ENCODE peak calls at places on chromosomes 4 and X, in six cellular contexts. M is PC-3, B is Peyer's patch, E is skeletal muscle cell, H is adipocyte, G is left ventricle myocardium inferior. Q is an unnamed sample.

GRCh38 chrX:21798677-21799219 is 40.7 kb upstream of the MBTPS2 start:
- DNase-seq in M (peak), B (no peak), E (peak), H (no peak), G (no peak), Q (no peak)

GRCh38 chr4:168815373-168816345 is 194.4 kb downstream of the CBR4 start:
- DNase-seq in M (no peak), B (no peak), E (no peak), H (peak), G (no peak), Q (no peak)

GRCh38 chrX:27008486-27008885 is 454.7 kb downstream of the PPP4R3C start:
- DNase-seq in M (no peak), B (no peak), E (no peak), H (no peak), G (no peak), Q (no peak)

GRCh38 chr4:127505203-127505602 is 127.6 kb upstream of the INTU start:
- DNase-seq in M (no peak), B (no peak), E (peak), H (peak), G (no peak), Q (no peak)

GRCh38 chr4:8725071-8725841 is 132.7 kb downstream of the CPZ start:
- DNase-seq in M (no peak), B (peak), E (no peak), H (no peak), G (no peak), Q (peak)

GRCh38 chrX:53481816-53482485 is 47.8 kb upstream of the HSD17B10 start:
- DNase-seq in M (peak), B (peak), E (no peak), H (peak), G (no peak), Q (peak)

GRCh38 chrX:19683817-19684216 is 168.5 kb upstream of the MAP3K15 start:
- DNase-seq in M (no peak), B (no peak), E (no peak), H (no peak), G (no peak), Q (no peak)

GRCh38 chr4:161767116-161767515 is 396.7 kb downstream of the FSTL5 start:
- DNase-seq in M (peak), B (no peak), E (peak), H (peak), G (no peak), Q (no peak)

GRCh38 chr4:158572608-158573007 is 50.9 kb downstream of the RXFP1 start:
- DNase-seq in M (no peak), B (no peak), E (no peak), H (no peak), G (no peak), Q (no peak)

GRCh38 chrX:31213941-31214340 is 142.1 kb upstream of the FTHL17 start:
- DNase-seq in M (peak), B (no peak), E (no peak), H (peak), G (no peak), Q (no peak)

GRCh38 chrX:47723689-47724088 is 64.7 kb upstream of the UXT start:
- DNase-seq in M (no peak), B (no peak), E (no peak), H (no peak), G (no peak), Q (no peak)

GRCh38 chrX:43949669-43950068 is 23.5 kb downstream of the NDP start:
- DNase-seq in M (peak), B (peak), E (no peak), H (peak), G (peak), Q (peak)

GRCh38 chr4:184825394-184826314 is at the start of gene ACSL1:
- DNase-seq in M (peak), B (peak), E (no peak), H (peak), G (peak), Q (peak)

GRCh38 chr4:176845636-176846035 is 52.9 kb upstream of the VEGFC start:
- DNase-seq in M (no peak), B (no peak), E (peak), H (no peak), G (no peak), Q (no peak)

GRCh38 chr4:98658287-98659105 is at the start of gene TSPAN5:
- DNase-seq in M (peak), B (peak), E (peak), H (peak), G (peak), Q (peak)

GRCh38 chr4:112817933-112818921 is 181.3 kb downstream of the LARP7 start:
- DNase-seq in M (peak), B (peak), E (peak), H (peak), G (peak), Q (peak)

GRCh38 chrX:71178908-71179307 is 34.3 kb downstream of the NLGN3 start:
- DNase-seq in M (peak), B (no peak), E (no peak), H (peak), G (no peak), Q (peak)

GRCh38 chr4:186669159-186669720 is 54.4 kb downstream of the FAT1 start:
- DNase-seq in M (peak), B (no peak), E (no peak), H (peak), G (no peak), Q (no peak)

GRCh38 chrX:143663755-143664154 is 27.9 kb upstream of the SLITRK4 start:
- DNase-seq in M (no peak), B (no peak), E (no peak), H (no peak), G (no peak), Q (no peak)

GRCh38 chr4:71296945-71297344 is 41.9 kb upstream of the SLC4A4 start:
- DNase-seq in M (no peak), B (no peak), E (no peak), H (peak), G (no peak), Q (no peak)

GRCh38 chr4:98468744-98469143 is 189.7 kb downstream of the TSPAN5 start:
- DNase-seq in M (no peak), B (no peak), E (no peak), H (no peak), G (peak), Q (no peak)

GRCh38 chr4:41142946-41143720 is 71.2 kb downstream of the APBB2 start:
- DNase-seq in M (peak), B (no peak), E (peak), H (peak), G (peak), Q (peak)

GRCh38 chr4:53592686-53593641 is 1.7 kb upstream of the LNX1 start:
- DNase-seq in M (no peak), B (peak), E (no peak), H (no peak), G (peak), Q (peak)

GRCh38 chr4:53593765-53594164 is 2.5 kb upstream of the LNX1 start:
- DNase-seq in M (no peak), B (no peak), E (no peak), H (no peak), G (no peak), Q (no peak)

GRCh38 chr4:53589511-53589910 is 1.8 kb downstream of the LNX1 start:
- DNase-seq in M (no peak), B (no peak), E (no peak), H (no peak), G (no peak), Q (no peak)

GRCh38 chr4:53591372-53591892 is at the start of gene LNX1:
- DNase-seq in M (peak), B (peak), E (no peak), H (no peak), G (no peak), Q (peak)

DNA sequence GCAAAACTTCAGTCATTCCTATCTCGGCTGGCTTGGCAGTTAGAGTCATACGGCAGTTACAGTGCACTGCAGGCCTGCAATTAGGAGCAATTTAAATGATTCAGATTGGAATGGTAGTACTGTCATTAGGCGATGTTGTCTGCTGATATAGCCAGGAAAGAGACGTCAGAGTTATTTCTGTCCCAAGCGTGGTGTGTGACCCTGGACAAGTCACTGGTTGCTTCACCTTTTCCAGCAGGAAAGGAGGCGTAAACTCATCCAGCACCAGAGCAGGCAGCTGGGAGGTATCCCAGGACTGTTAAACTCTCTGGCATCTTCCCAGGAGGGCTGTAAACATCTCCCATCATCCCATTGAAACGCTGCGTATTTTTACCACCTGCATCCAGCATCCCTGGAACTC is 842 bp upstream of the LNX1 start:
- DNase-seq in M (no peak), B (no peak), E (no peak), H (no peak), G (no peak), Q (peak)
- H3K4me3 ChIP-seq in M (peak), B (no peak), E (no peak), H (no peak), G (no peak), Q (no peak)

DNA sequence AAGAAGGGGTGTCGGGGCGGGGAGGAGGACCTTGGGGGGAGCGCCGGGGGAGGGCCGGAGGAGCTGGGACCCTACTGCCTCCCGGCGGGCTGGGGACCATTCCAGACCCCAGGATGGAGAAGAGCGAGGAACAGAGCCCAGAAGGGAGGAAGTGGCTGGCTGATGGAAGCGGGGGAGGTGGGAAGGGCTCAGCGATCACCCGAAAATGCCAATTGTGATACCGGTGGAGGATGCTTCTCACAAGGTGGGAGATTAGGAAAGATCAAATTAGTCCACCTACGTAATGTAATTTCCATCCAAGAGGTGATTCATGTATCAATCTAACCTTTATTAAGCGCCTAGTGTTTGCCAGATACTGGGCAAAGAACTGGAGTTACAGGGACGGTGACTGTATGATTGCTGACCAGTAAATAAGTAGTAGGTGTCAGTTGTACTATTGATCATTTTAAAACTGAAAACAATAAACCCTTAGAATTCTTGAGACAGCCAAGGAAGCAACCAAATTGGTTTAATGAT is 456 bp upstream of the RAI2 start:
- DNase-seq in M (no peak), B (no peak), E (no peak), H (no peak), G (no peak), Q (no peak)
- H3K4me3 ChIP-seq in M (peak), B (peak), E (no peak), H (no peak), G (peak), Q (no peak)

GRCh38 chr4:69120869-69121268 is 24.6 kb downstream of the UGT2B7 start:
- DNase-seq in M (peak), B (no peak), E (no peak), H (no peak), G (no peak), Q (no peak)

GRCh38 chr4:69126030-69126429 is 29.8 kb downstream of the UGT2B7 start:
- DNase-seq in M (no peak), B (no peak), E (peak), H (no peak), G (no peak), Q (no peak)

GRCh38 chr4:69122476-69122875 is 26.2 kb downstream of the UGT2B7 start:
- DNase-seq in M (no peak), B (no peak), E (no peak), H (no peak), G (no peak), Q (no peak)

DNA sequence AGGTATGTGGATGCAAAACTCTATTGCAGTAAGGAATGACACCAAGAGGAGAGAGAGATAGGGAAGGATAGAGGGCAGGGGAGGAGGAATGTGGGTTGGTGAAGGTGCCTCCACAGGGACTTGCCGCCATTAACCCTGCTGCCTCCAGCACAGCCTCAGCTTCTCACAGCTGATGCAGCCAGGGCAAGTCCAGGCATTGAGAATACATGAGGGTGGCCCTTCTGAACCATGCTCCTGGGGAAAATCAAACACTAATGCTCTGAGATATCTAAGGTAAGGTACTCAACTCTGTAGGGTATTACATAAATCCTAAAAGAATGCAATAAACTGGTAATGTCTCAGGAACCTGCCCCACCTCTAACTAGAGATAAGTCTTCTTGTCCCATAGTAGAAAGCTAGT is 28.7 kb downstream of the UGT2B7 start:
- DNase-seq in M (no peak), B (no peak), E (no peak), H (no peak), G (no peak), Q (no peak)
- H3K4me3 ChIP-seq in M (no peak), B (no peak), E (no peak), H (no peak), G (no peak), Q (no peak)

DNA sequence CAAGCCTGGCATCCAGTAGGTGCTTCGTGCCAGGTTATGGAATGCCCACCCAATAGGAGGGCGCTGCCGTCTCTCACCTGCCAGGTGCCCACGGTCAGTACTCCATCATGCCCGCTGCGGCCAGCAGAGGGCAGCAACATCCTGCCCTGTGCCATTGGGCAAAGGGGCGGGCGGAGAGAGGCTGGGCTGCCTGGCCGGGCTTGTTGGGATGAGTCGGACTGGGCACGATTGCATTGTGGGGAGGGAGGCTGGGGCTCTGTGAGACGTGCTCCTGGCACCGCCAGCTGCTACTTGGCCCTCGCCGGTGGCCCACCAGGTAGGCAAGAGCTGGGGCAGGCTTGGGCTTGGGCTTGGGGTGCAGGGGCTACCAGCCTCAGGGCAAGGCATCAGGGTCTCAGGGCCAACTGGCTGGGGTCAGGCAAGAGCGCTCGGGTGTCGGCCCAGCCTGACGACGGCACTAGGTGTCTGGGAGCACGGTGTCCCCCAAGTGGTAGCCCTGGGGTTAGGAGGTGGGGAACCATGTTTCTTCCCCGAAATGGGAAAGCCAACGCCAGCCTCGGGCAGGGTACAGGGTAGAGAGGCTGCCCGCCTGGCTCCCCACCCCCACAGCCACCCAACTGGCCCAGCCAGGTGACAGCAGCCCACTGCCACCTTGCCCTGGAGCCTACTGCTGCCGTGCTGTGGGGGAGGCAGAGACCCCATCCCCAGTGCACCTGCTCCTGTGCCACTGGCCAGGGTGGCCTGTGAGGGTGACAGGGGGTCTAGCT is at the start of gene PLXNB3:
- DNase-seq in M (peak), B (peak), E (peak), H (peak), G (peak), Q (peak)
- H3K4me3 ChIP-seq in M (peak), B (no peak), E (peak), H (peak), G (peak), Q (no peak)

GRCh38 chr4:153933851-153934688 is 145.2 kb upstream of the SFRP2 start:
- DNase-seq in M (no peak), B (no peak), E (no peak), H (no peak), G (no peak), Q (no peak)
- H3K4me3 ChIP-seq in M (no peak), B (no peak), E (no peak), H (peak), G (no peak), Q (no peak)

GRCh38 chrX:37757082-37757481 is 22.8 kb upstream of the CYBB start:
- DNase-seq in M (no peak), B (no peak), E (no peak), H (no peak), G (no peak), Q (no peak)

GRCh38 chrX:37754518-37754917 is 25.3 kb upstream of the CYBB start:
- DNase-seq in M (no peak), B (no peak), E (no peak), H (no peak), G (no peak), Q (no peak)

GRCh38 chrX:37752941-37753340 is 26.9 kb upstream of the CYBB start:
- DNase-seq in M (no peak), B (no peak), E (no peak), H (no peak), G (no peak), Q (no peak)

GRCh38 chrX:37755073-37755472 is 24.8 kb upstream of the CYBB start:
- DNase-seq in M (no peak), B (no peak), E (no peak), H (no peak), G (no peak), Q (peak)

GRCh38 chrX:37753384-37753783 is 26.5 kb upstream of the CYBB start:
- DNase-seq in M (no peak), B (no peak), E (no peak), H (no peak), G (no peak), Q (no peak)
- H3K4me3 ChIP-seq in M (no peak), B (no peak), E (no peak), H (no peak), G (no peak), Q (no peak)

GRCh38 chr4:163167333-163167626 is 590 bp upstream of the NAF1 start:
- DNase-seq in M (no peak), B (no peak), E (no peak), H (peak), G (no peak), Q (no peak)
- H3K4me3 ChIP-seq in M (peak), B (peak), E (peak), H (peak), G (peak), Q (peak)

GRCh38 chr4:32624943-32625603 is 1904.9 kb downstream of the PCDH7 start:
- DNase-seq in M (no peak), B (no peak), E (peak), H (peak), G (no peak), Q (no peak)
- H3K4me3 ChIP-seq in M (no peak), B (no peak), E (no peak), H (peak), G (no peak), Q (no peak)

GRCh38 chr4:11313157-11313943 is 115.3 kb downstream of the HS3ST1 start:
- DNase-seq in M (peak), B (no peak), E (no peak), H (no peak), G (no peak), Q (no peak)

DNA sequence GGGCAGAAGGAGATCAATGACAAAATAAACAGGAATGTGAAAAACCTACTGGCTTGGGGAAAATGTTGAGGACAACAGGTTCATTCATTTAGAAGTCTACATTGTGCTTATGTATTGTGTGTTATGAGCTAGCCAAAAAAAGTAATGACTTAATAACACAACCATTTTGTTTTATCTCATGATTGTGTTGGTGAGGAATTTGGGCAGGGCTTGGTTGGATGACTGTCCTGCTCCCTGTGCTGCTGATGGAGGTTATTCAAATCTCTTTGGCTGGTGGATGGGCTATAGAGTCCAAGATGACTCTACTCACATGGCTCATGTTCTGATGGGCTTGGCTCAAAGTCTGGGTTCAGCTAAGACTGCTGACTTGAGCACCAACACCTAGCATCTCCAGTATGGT is 116.3 kb downstream of the HS3ST1 start:
- DNase-seq in M (peak), B (no peak), E (no peak), H (no peak), G (no peak), Q (no peak)
- H3K4me3 ChIP-seq in M (no peak), B (no peak), E (no peak), H (no peak), G (no peak), Q (no peak)

Q was measured in transverse colon.